ENCODE peak calls at places on chromosomes 7 and 10, in seven cellular contexts. One of them, this sample, is unnamed.

GRCh38 chr7:17444151-17444550 is 145.7 kb downstream of the AHR start:
- DNase-seq in mammary epithelial cell: no peak
- DNase-seq in epithelial cell of esophagus: no peak
- DNase-seq in nephron progenitor cell: no peak
- DNase-seq in AG04449: no peak
- DNase-seq in fibroblast of mammary gland: no peak
- DNase-seq in B cell: no peak
- DNase-seq in this sample: no peak

GRCh38 chr7:146235210-146235609 is 118.6 kb downstream of the CNTNAP2 start:
- DNase-seq in mammary epithelial cell: no peak
- DNase-seq in epithelial cell of esophagus: no peak
- DNase-seq in nephron progenitor cell: no peak
- DNase-seq in AG04449: no peak
- DNase-seq in fibroblast of mammary gland: no peak
- DNase-seq in B cell: no peak
- DNase-seq in this sample: no peak

GRCh38 chr10:31581741-31582323 is 262.8 kb downstream of the ZEB1 start:
- DNase-seq in mammary epithelial cell: no peak
- DNase-seq in epithelial cell of esophagus: no peak
- DNase-seq in nephron progenitor cell: no peak
- DNase-seq in AG04449: no peak
- DNase-seq in fibroblast of mammary gland: no peak
- DNase-seq in B cell: peak
- DNase-seq in this sample: peak

GRCh38 chr10:76359001-76359400 is 927.6 kb downstream of the LRMDA start:
- DNase-seq in mammary epithelial cell: no peak
- DNase-seq in epithelial cell of esophagus: no peak
- DNase-seq in nephron progenitor cell: no peak
- DNase-seq in AG04449: no peak
- DNase-seq in fibroblast of mammary gland: peak
- DNase-seq in B cell: no peak
- DNase-seq in this sample: no peak

GRCh38 chr10:37146443-37146842 is 21.0 kb downstream of the ANKRD30A start:
- DNase-seq in mammary epithelial cell: no peak
- DNase-seq in epithelial cell of esophagus: no peak
- DNase-seq in nephron progenitor cell: no peak
- DNase-seq in AG04449: no peak
- DNase-seq in fibroblast of mammary gland: no peak
- DNase-seq in B cell: no peak
- DNase-seq in this sample: no peak

GRCh38 chr7:55587687-55588378 is 15.5 kb upstream of the VOPP1 start:
- DNase-seq in mammary epithelial cell: no peak
- DNase-seq in epithelial cell of esophagus: no peak
- DNase-seq in nephron progenitor cell: no peak
- DNase-seq in AG04449: no peak
- DNase-seq in fibroblast of mammary gland: no peak
- DNase-seq in B cell: no peak
- DNase-seq in this sample: no peak

GRCh38 chr10:92830478-92831389 is 17.6 kb upstream of the EXOC6 start:
- DNase-seq in mammary epithelial cell: no peak
- DNase-seq in epithelial cell of esophagus: no peak
- DNase-seq in nephron progenitor cell: no peak
- DNase-seq in AG04449: no peak
- DNase-seq in fibroblast of mammary gland: no peak
- DNase-seq in B cell: no peak
- DNase-seq in this sample: no peak

GRCh38 chr7:67406941-67407340 is 410.3 kb downstream of the TYW1 start:
- DNase-seq in mammary epithelial cell: no peak
- DNase-seq in epithelial cell of esophagus: peak
- DNase-seq in nephron progenitor cell: no peak
- DNase-seq in AG04449: no peak
- DNase-seq in fibroblast of mammary gland: no peak
- DNase-seq in B cell: no peak
- DNase-seq in this sample: no peak

GRCh38 chr7:78063758-78064157 is 265.2 kb downstream of the PHTF2 start:
- DNase-seq in mammary epithelial cell: no peak
- DNase-seq in epithelial cell of esophagus: no peak
- DNase-seq in nephron progenitor cell: no peak
- DNase-seq in AG04449: no peak
- DNase-seq in fibroblast of mammary gland: no peak
- DNase-seq in B cell: no peak
- DNase-seq in this sample: no peak

GRCh38 chr10:43871004-43871439 is 222.3 kb upstream of the ZNF32 start:
- DNase-seq in mammary epithelial cell: no peak
- DNase-seq in epithelial cell of esophagus: no peak
- DNase-seq in nephron progenitor cell: no peak
- DNase-seq in AG04449: no peak
- DNase-seq in fibroblast of mammary gland: no peak
- DNase-seq in B cell: no peak
- DNase-seq in this sample: no peak

GRCh38 chr10:27998178-27998953 is 513 bp downstream of the ODAD2 start:
- DNase-seq in mammary epithelial cell: no peak
- DNase-seq in epithelial cell of esophagus: no peak
- DNase-seq in nephron progenitor cell: peak
- DNase-seq in AG04449: no peak
- DNase-seq in fibroblast of mammary gland: no peak
- DNase-seq in B cell: peak
- DNase-seq in this sample: peak

GRCh38 chr7:90551036-90551435 is 45.1 kb upstream of the CDK14 start:
- DNase-seq in mammary epithelial cell: peak
- DNase-seq in epithelial cell of esophagus: peak
- DNase-seq in nephron progenitor cell: no peak
- DNase-seq in AG04449: no peak
- DNase-seq in fibroblast of mammary gland: no peak
- DNase-seq in B cell: no peak
- DNase-seq in this sample: no peak

GRCh38 chr10:69731184-69731583 is 70.5 kb upstream of the COL13A1 start:
- DNase-seq in mammary epithelial cell: no peak
- DNase-seq in epithelial cell of esophagus: no peak
- DNase-seq in nephron progenitor cell: no peak
- DNase-seq in AG04449: no peak
- DNase-seq in fibroblast of mammary gland: no peak
- DNase-seq in B cell: no peak
- DNase-seq in this sample: no peak

GRCh38 chr7:74040791-74041520 is 13.0 kb downstream of the ELN start:
- DNase-seq in mammary epithelial cell: no peak
- DNase-seq in epithelial cell of esophagus: no peak
- DNase-seq in nephron progenitor cell: no peak
- DNase-seq in AG04449: no peak
- DNase-seq in fibroblast of mammary gland: no peak
- DNase-seq in B cell: no peak
- DNase-seq in this sample: no peak

GRCh38 chr10:3924344-3924743 is 139.3 kb upstream of the KLF6 start:
- DNase-seq in mammary epithelial cell: peak
- DNase-seq in epithelial cell of esophagus: peak
- DNase-seq in nephron progenitor cell: no peak
- DNase-seq in AG04449: peak
- DNase-seq in fibroblast of mammary gland: peak
- DNase-seq in B cell: no peak
- DNase-seq in this sample: peak

GRCh38 chr10:26311383-26311940 is 94.9 kb downstream of the GAD2 start:
- DNase-seq in mammary epithelial cell: no peak
- DNase-seq in epithelial cell of esophagus: no peak
- DNase-seq in nephron progenitor cell: peak
- DNase-seq in AG04449: no peak
- DNase-seq in fibroblast of mammary gland: no peak
- DNase-seq in B cell: no peak
- DNase-seq in this sample: no peak

GRCh38 chr10:48792687-48793096 is 108.0 kb downstream of the WDFY4 start:
- DNase-seq in mammary epithelial cell: peak
- DNase-seq in epithelial cell of esophagus: peak
- DNase-seq in nephron progenitor cell: no peak
- DNase-seq in AG04449: peak
- DNase-seq in fibroblast of mammary gland: peak
- DNase-seq in B cell: no peak
- DNase-seq in this sample: peak

GRCh38 chr10:130652544-130652943 is 516.4 kb downstream of the GLRX3 start:
- DNase-seq in mammary epithelial cell: no peak
- DNase-seq in epithelial cell of esophagus: no peak
- DNase-seq in nephron progenitor cell: no peak
- DNase-seq in AG04449: no peak
- DNase-seq in fibroblast of mammary gland: peak
- DNase-seq in B cell: no peak
- DNase-seq in this sample: peak

GRCh38 chr10:75035975-75036708 is 75.3 kb upstream of the SAMD8 start:
- DNase-seq in mammary epithelial cell: peak
- DNase-seq in epithelial cell of esophagus: peak
- DNase-seq in nephron progenitor cell: no peak
- DNase-seq in AG04449: no peak
- DNase-seq in fibroblast of mammary gland: peak
- DNase-seq in B cell: peak
- DNase-seq in this sample: peak

GRCh38 chr7:107262857-107263256 is 94.1 kb downstream of the HBP1 start:
- DNase-seq in mammary epithelial cell: no peak
- DNase-seq in epithelial cell of esophagus: no peak
- DNase-seq in nephron progenitor cell: no peak
- DNase-seq in AG04449: no peak
- DNase-seq in fibroblast of mammary gland: no peak
- DNase-seq in B cell: no peak
- DNase-seq in this sample: no peak

GRCh38 chr10:121290674-121291073 is 307.6 kb downstream of the FGFR2 start:
- DNase-seq in mammary epithelial cell: no peak
- DNase-seq in epithelial cell of esophagus: no peak
- DNase-seq in nephron progenitor cell: no peak
- DNase-seq in AG04449: no peak
- DNase-seq in fibroblast of mammary gland: no peak
- DNase-seq in B cell: no peak
- DNase-seq in this sample: no peak

GRCh38 chr10:121292396-121292795 is 305.8 kb downstream of the FGFR2 start:
- DNase-seq in mammary epithelial cell: no peak
- DNase-seq in epithelial cell of esophagus: no peak
- DNase-seq in nephron progenitor cell: no peak
- DNase-seq in AG04449: no peak
- DNase-seq in fibroblast of mammary gland: no peak
- DNase-seq in B cell: no peak
- DNase-seq in this sample: no peak

GRCh38 chr10:121293121-121293520 is 305.1 kb downstream of the FGFR2 start:
- DNase-seq in mammary epithelial cell: no peak
- DNase-seq in epithelial cell of esophagus: no peak
- DNase-seq in nephron progenitor cell: no peak
- DNase-seq in AG04449: no peak
- DNase-seq in fibroblast of mammary gland: no peak
- DNase-seq in B cell: no peak
- DNase-seq in this sample: no peak

GRCh38 chr10:121291376-121291775 is 306.9 kb downstream of the FGFR2 start:
- DNase-seq in mammary epithelial cell: no peak
- DNase-seq in epithelial cell of esophagus: no peak
- DNase-seq in nephron progenitor cell: no peak
- DNase-seq in AG04449: no peak
- DNase-seq in fibroblast of mammary gland: no peak
- DNase-seq in B cell: no peak
- DNase-seq in this sample: no peak

GRCh38 chr10:121291828-121292227 is 306.4 kb downstream of the FGFR2 start:
- DNase-seq in mammary epithelial cell: no peak
- DNase-seq in epithelial cell of esophagus: no peak
- DNase-seq in nephron progenitor cell: no peak
- DNase-seq in AG04449: no peak
- DNase-seq in fibroblast of mammary gland: no peak
- DNase-seq in B cell: no peak
- DNase-seq in this sample: no peak
- TF ChIP-seq CTCF in mammary epithelial cell: no peak
- TF ChIP-seq CTCF in epithelial cell of esophagus: no peak
- TF ChIP-seq CTCF in nephron progenitor cell: no peak
- TF ChIP-seq CTCF in AG04449: no peak
- TF ChIP-seq CTCF in fibroblast of mammary gland: no peak
- TF ChIP-seq CTCF in B cell: no peak
- TF ChIP-seq CTCF in this sample: no peak

GRCh38 chr7:148535227-148535626 is 55.3 kb upstream of the C7orf33 start:
- DNase-seq in mammary epithelial cell: peak
- DNase-seq in epithelial cell of esophagus: peak
- DNase-seq in nephron progenitor cell: peak
- DNase-seq in AG04449: no peak
- DNase-seq in fibroblast of mammary gland: peak
- DNase-seq in B cell: peak
- DNase-seq in this sample: peak
- TF ChIP-seq CTCF in mammary epithelial cell: no peak
- TF ChIP-seq CTCF in epithelial cell of esophagus: no peak
- TF ChIP-seq CTCF in nephron progenitor cell: no peak
- TF ChIP-seq CTCF in AG04449: no peak
- TF ChIP-seq CTCF in fibroblast of mammary gland: no peak
- TF ChIP-seq CTCF in B cell: no peak
- TF ChIP-seq CTCF in this sample: no peak

GRCh38 chr7:30562909-30563308 is 31.8 kb upstream of the GARS1 start:
- DNase-seq in mammary epithelial cell: no peak
- DNase-seq in epithelial cell of esophagus: no peak
- DNase-seq in nephron progenitor cell: no peak
- DNase-seq in AG04449: no peak
- DNase-seq in fibroblast of mammary gland: no peak
- DNase-seq in B cell: no peak
- DNase-seq in this sample: no peak

GRCh38 chr7:30564243-30564892 is 30.3 kb upstream of the GARS1 start:
- DNase-seq in mammary epithelial cell: peak
- DNase-seq in epithelial cell of esophagus: peak
- DNase-seq in nephron progenitor cell: peak
- DNase-seq in AG04449: peak
- DNase-seq in fibroblast of mammary gland: peak
- DNase-seq in B cell: peak
- DNase-seq in this sample: peak

GRCh38 chr7:30563326-30563942 is 31.2 kb upstream of the GARS1 start:
- DNase-seq in mammary epithelial cell: peak
- DNase-seq in epithelial cell of esophagus: peak
- DNase-seq in nephron progenitor cell: no peak
- DNase-seq in AG04449: no peak
- DNase-seq in fibroblast of mammary gland: peak
- DNase-seq in B cell: no peak
- DNase-seq in this sample: peak

GRCh38 chr7:30561389-30561788 is 33.3 kb upstream of the GARS1 start:
- DNase-seq in mammary epithelial cell: no peak
- DNase-seq in epithelial cell of esophagus: no peak
- DNase-seq in nephron progenitor cell: no peak
- DNase-seq in AG04449: no peak
- DNase-seq in fibroblast of mammary gland: peak
- DNase-seq in B cell: no peak
- DNase-seq in this sample: no peak

GRCh38 chr7:30562498-30562897 is 32.2 kb upstream of the GARS1 start:
- DNase-seq in mammary epithelial cell: no peak
- DNase-seq in epithelial cell of esophagus: no peak
- DNase-seq in nephron progenitor cell: no peak
- DNase-seq in AG04449: no peak
- DNase-seq in fibroblast of mammary gland: peak
- DNase-seq in B cell: no peak
- DNase-seq in this sample: no peak
- TF ChIP-seq CTCF in mammary epithelial cell: no peak
- TF ChIP-seq CTCF in epithelial cell of esophagus: no peak
- TF ChIP-seq CTCF in nephron progenitor cell: no peak
- TF ChIP-seq CTCF in AG04449: no peak
- TF ChIP-seq CTCF in fibroblast of mammary gland: peak
- TF ChIP-seq CTCF in B cell: no peak
- TF ChIP-seq CTCF in this sample: no peak

DNA sequence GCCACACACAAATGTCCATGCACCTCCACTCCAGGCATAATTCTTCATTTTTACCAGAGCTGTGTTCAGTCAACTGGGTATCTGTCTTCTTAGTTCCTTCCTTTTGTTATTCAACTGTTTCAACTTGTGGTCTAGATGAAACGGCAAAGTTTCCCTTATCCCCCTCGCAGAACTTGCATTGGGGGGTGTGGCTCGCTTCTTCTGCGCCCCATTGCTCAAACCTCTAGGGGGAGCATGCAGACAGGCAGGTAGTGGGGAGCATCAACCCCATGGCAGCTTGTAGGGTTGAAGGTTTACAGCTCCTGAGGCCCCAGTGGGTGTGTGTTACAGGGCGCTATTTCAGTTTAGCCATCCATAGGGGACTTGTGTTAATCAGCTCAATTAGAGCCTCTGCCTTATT is 38.3 kb upstream of the COBL start:
- DNase-seq in mammary epithelial cell: no peak
- DNase-seq in epithelial cell of esophagus: no peak
- DNase-seq in nephron progenitor cell: no peak
- DNase-seq in AG04449: no peak
- DNase-seq in fibroblast of mammary gland: no peak
- DNase-seq in B cell: no peak
- DNase-seq in this sample: no peak
- TF ChIP-seq CTCF in mammary epithelial cell: no peak
- TF ChIP-seq CTCF in epithelial cell of esophagus: no peak
- TF ChIP-seq CTCF in nephron progenitor cell: no peak
- TF ChIP-seq CTCF in AG04449: no peak
- TF ChIP-seq CTCF in fibroblast of mammary gland: no peak
- TF ChIP-seq CTCF in B cell: no peak
- TF ChIP-seq CTCF in this sample: no peak

This sample was measured in MCF 10A.